ENCODE peak calls at places on chromosomes 7 and 10, in ten cellular contexts. H, T, O, C, Z, L, B, V, J and Y are unnamed samples.

GRCh38 chr10:30437039-30437781 is 3.2 kb downstream of the MAP3K8 start:
- DNase-seq in B (peak; percentile 77), H (peak; percentile 62), L (peak; percentile 75), T (no peak), C (peak; percentile 81), O (no peak), Z (no peak), V (no peak), J (no peak), Y (peak; percentile 60)

GRCh38 chr10:19651549-19651948 is 164.7 kb upstream of the PLXDC2 start:
- DNase-seq in Z (no peak), C (peak; percentile 94), L (peak; percentile 83), J (no peak), O (no peak), T (no peak), H (no peak), B (peak; percentile 86), V (no peak), Y (no peak)

GRCh38 chr10:132704008-132704814 is 81.7 kb downstream of the NKX6-2 start:
- DNase-seq in L (no peak), T (no peak), J (no peak), V (no peak), B (no peak), C (no peak), Z (no peak), O (no peak), H (no peak), Y (no peak)

GRCh38 chr7:121480058-121480457 is 84.0 kb upstream of the FAM3C start:
- DNase-seq in L (no peak), Z (peak; percentile 51), B (no peak), J (no peak), O (no peak), H (no peak), V (no peak), C (no peak), T (no peak), Y (no peak)

GRCh38 chr10:114364726-114365125 is 39.6 kb downstream of the AFAP1L2 start:
- DNase-seq in H (no peak), C (no peak), T (no peak), B (no peak), L (no peak), Z (no peak), V (no peak), J (no peak), O (no peak), Y (no peak)

GRCh38 chr7:7795736-7796135 is 77.3 kb upstream of the RPA3 start:
- DNase-seq in H (no peak), B (peak; percentile 41), T (no peak), C (peak; percentile 31), V (no peak), O (no peak), L (peak; percentile 32), Z (no peak), J (no peak), Y (no peak)

GRCh38 chr10:61903991-61904350 is 2.5 kb downstream of the ARID5B start:
- DNase-seq in C (peak; percentile 26), L (no peak), Z (no peak), B (no peak), T (no peak), J (no peak), H (no peak), O (no peak), V (no peak), Y (no peak)

GRCh38 chr10:88088441-88089340 is 225.3 kb downstream of the PTEN start:
- DNase-seq in H (no peak), L (no peak), Z (no peak), J (no peak), B (no peak), V (no peak), O (no peak), C (no peak), T (no peak), Y (no peak)

DNA sequence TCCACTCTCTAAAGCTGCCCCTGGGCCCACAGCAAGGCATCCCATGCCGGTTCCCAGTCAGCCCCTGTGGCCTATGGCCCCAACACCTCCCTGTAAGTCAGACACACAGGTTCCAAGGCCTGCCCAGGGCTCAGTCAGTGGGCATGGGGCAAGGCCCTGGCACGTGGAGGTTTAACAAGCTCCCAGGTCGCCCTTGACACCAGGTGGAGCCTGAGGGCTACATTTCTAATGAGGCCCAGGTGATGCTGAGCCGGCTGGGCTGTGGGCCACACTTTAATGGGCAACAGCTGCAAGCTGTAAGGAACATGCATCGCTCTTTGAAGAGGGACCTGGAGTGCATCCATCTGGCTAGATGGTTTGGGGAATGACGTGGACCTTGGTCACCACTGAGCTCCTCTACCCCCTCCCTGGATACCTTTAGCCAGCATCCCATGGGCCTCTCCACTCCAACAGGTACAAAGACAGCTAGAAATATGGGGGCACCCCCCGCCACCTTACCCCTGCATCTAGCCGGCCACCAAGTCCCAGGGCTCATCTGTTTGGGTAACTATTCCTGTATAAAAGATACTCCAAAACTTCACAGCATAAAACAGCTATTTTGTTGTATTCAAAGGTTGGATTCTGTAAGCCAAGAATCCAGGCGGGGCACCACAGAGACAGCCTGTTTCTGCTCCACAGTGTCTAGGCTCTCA is 122.5 kb downstream of the OAT start:
- DNase-seq in B (no peak), O (no peak), L (no peak), J (peak; percentile 44), V (no peak), T (no peak), H (no peak), C (peak; percentile 69), Z (peak; percentile 46), Y (peak; percentile 23)
- TF ChIP-seq CTCF in B (no peak), O (no peak), L (no peak), J (no peak), V (no peak), T (no peak), H (no peak), C (peak; percentile 25), Z (peak; percentile 23), Y (no peak)

DNA sequence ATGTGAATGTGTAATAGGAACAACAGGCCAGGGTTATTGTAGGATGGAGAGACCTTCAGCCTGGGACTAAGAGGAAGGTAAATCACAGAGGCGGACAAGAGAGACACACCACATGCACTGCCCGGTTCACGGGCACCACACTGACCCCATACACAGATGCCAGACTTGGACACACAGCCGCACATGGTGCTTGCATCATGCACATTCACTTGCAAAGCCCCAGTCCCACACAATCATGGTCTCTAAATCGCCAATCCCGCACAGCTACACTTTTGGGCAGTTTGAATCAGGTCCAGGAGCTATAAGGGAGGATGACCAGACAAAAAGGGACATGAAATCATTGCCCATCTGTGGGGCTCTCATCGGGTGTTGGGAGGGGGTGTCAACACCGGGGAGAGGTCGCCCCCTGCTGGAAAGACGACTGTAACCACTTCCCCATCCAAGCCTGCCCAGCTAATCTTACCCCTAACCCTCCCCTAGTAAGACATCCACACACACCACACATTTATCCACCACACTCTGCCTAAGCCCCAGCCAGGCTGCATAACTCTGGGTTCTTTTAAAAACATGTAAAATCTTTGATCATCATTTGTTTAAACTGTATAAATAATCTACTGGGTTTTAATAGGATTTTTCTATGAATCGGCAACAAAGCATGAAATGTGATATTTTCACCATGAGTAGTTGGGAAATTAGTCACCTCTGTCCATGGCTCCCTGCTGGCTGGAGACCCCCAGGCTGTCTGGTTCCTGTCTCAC is 40.5 kb upstream of the SLF2 start:
- DNase-seq in J (peak; percentile 86), Z (peak; percentile 86), T (peak; percentile 51), H (peak; percentile 30), C (no peak), L (peak; percentile 42), O (peak; percentile 67), B (peak; percentile 38), V (peak; percentile 87), Y (peak; percentile 78)
- TF ChIP-seq CTCF in J (peak; percentile 76), Z (peak; percentile 70), T (peak; percentile 13), H (peak; percentile 72), C (peak; percentile 53), L (peak; percentile 63), O (peak; percentile 59), B (peak; percentile 62), V (peak; percentile 36), Y (peak; percentile 69)

GRCh38 chr7:108016841-108017775 is 14.1 kb upstream of the LAMB1 start:
- DNase-seq in V (no peak), Z (peak; percentile 46), J (no peak), B (peak; percentile 62), C (peak; percentile 39), L (peak; percentile 57), O (peak; percentile 80), T (no peak), H (no peak), Y (peak; percentile 21)
- TF ChIP-seq CTCF in V (no peak), Z (peak; percentile 54), J (peak; percentile 16), B (peak; percentile 59), C (peak; percentile 56), L (peak; percentile 57), O (peak; percentile 52), T (no peak), H (peak; percentile 21), Y (peak; percentile 40)

DNA sequence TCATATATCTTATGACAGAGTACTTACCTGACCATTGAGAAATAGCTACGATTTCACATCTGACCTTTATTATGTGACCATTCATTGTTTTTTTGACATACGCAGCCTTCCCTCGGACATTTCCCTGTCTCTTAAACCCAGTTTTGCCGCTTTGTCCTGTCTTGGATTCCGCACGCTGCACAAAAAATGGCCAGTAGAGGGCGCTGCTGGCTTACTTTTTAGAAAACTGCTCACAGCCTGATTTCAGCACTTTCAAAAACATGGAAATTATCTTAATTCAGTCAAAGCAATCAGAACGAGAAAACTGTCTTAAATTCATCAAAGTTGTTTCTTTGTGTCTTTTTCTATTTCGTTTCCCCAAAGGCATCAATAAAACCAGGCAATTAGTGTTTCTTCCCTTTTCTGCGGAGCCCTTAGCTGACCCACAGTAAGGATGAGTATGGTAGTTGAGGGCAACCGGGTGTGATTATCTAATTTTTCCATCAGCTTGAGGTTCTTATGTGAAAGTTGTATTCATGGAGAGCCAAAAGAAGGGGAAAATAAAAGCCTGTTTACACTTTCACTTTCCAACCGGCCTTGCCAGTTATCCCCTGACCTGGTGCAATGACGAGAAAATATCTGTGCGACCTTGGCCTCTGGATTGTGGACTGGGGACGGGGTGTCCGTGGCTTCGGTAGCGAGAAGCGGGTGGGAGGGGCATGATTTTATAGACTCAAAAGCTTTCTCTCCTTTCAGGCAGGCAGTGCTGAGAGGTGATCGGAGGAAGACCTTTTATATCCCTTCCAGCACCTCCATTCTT is 144.4 kb downstream of the DYNC1I1 start:
- DNase-seq in Z (peak; percentile 85), T (peak; percentile 92), J (peak; percentile 84), C (peak; percentile 60), O (peak; percentile 83), H (peak; percentile 74), L (peak; percentile 77), V (peak; percentile 46), B (peak; percentile 77), Y (peak; percentile 86)
- TF ChIP-seq CTCF in Z (peak; percentile 99), T (peak; percentile 75), J (peak; percentile 91), C (peak; percentile 93), O (peak; percentile 86), H (peak; percentile 94), L (peak; percentile 84), V (peak; percentile 91), B (peak; percentile 93), Y (peak; percentile 78)